ENCODE peak calls at places on chromosomes 1 and 21, in five cellular contexts. T, U, J, D and C are unnamed samples.

GRCh38 chr1:192516776-192517297 is 58.7 kb upstream of the RGS1 start:
- DNase-seq in J (no peak), T (no peak), D (no peak), U (no peak), C (peak; percentile 68)

GRCh38 chr1:208107817-208108608 is 136.2 kb downstream of the PLXNA2 start:
- DNase-seq in D (no peak), U (peak; percentile 86), T (peak; percentile 89), J (peak; percentile 77), C (peak; percentile 86)

GRCh38 chr1:86447198-86447790 is 21.4 kb upstream of the CLCA1 start:
- DNase-seq in U (no peak), T (no peak), D (no peak), J (no peak), C (no peak)

GRCh38 chr21:38780879-38781278 is 24.9 kb upstream of the ETS2 start:
- DNase-seq in J (no peak), U (no peak), T (no peak), D (no peak), C (no peak)

GRCh38 chr21:45413922-45414321 is 9.0 kb downstream of the COL18A1 start:
- DNase-seq in J (no peak), D (no peak), T (no peak), U (peak; percentile 70), C (no peak)

GRCh38 chr1:234901491-234902049 is 227.1 kb downstream of the TOMM20 start:
- DNase-seq in J (peak; percentile 39), T (no peak), U (peak; percentile 9), D (no peak), C (no peak)

GRCh38 chr1:228014235-228014930 is 7.6 kb downstream of the WNT3A start:
- DNase-seq in U (peak; percentile 72), J (peak; percentile 38), T (peak; percentile 61), D (no peak), C (peak; percentile 28)

GRCh38 chr1:82388679-82389078 is 587.9 kb downstream of the ADGRL2 start:
- DNase-seq in U (no peak), T (peak; percentile 73), J (peak; percentile 3), D (no peak), C (peak; percentile 38)

GRCh38 chr1:150555971-150556865 is 7.0 kb downstream of the ADAMTSL4 start:
- DNase-seq in J (no peak), U (peak; percentile 74), T (no peak), D (no peak), C (no peak)

GRCh38 chr1:81802601-81803422 is 2.1 kb downstream of the ADGRL2 start:
- DNase-seq in U (peak; percentile 91), T (peak; percentile 73), D (peak; percentile 57), J (peak; percentile 33), C (peak; percentile 75)

GRCh38 chr1:167512262-167512661 is 6.1 kb downstream of the CD247 start:
- DNase-seq in D (no peak), J (no peak), T (no peak), U (no peak), C (no peak)

GRCh38 chr1:226116673-226117072 is 54.2 kb downstream of the H3-3A start:
- DNase-seq in U (no peak), D (no peak), J (no peak), T (no peak), C (no peak)

GRCh38 chr1:159177273-159177907 is 6.0 kb downstream of the CADM3 start:
- DNase-seq in J (peak; percentile 58), D (no peak), U (no peak), T (peak; percentile 75), C (peak; percentile 64)

GRCh38 chr1:89843279-89844121 is 22.7 kb downstream of the LRRC8D start:
- DNase-seq in J (peak; percentile 66), U (peak; percentile 88), D (peak; percentile 75), T (peak; percentile 64), C (peak; percentile 72)

GRCh38 chr1:182588460-182589396 is at the start of gene RNASEL:
- DNase-seq in D (no peak), J (peak; percentile 77), U (peak; percentile 91), T (peak; percentile 78), C (peak; percentile 71)

GRCh38 chr1:208979776-208980175 is 603.7 kb upstream of the CAMK1G start:
- DNase-seq in D (no peak), T (peak; percentile 12), J (no peak), U (no peak), C (no peak)

GRCh38 chr1:61956774-61957173 is 214.5 kb downstream of the PATJ start:
- DNase-seq in U (no peak), J (no peak), T (no peak), D (no peak), C (no peak)